ENCODE peak calls at places on chromosomes 5 and 9, in four cellular contexts. One of them, this sample, is unnamed.
A peak's percentile ranks its signal among the peaks of the same experiment; 100 is the strongest.

GRCh38 chr9:37943329-37944265 is 39.7 kb upstream of the SLC25A51 start:
- DNase-seq in PC-3: peak; percentile 84
- DNase-seq in mammary epithelial cell: peak; percentile 83
- DNase-seq in colonic mucosa: no peak
- DNase-seq in this sample: no peak

GRCh38 chr9:97830884-97831829 is 21.9 kb upstream of the FOXE1 start:
- DNase-seq in colonic mucosa: no peak
- DNase-seq in PC-3: no peak
- DNase-seq in mammary epithelial cell: no peak
- DNase-seq in this sample: no peak

GRCh38 chr5:113205807-113206206 is 229.0 kb downstream of the TSSK1B start:
- DNase-seq in colonic mucosa: no peak
- DNase-seq in PC-3: peak; percentile 29
- DNase-seq in mammary epithelial cell: no peak
- DNase-seq in this sample: peak; percentile 23

GRCh38 chr9:36251428-36251827 is 6.8 kb downstream of the GNE start:
- DNase-seq in colonic mucosa: no peak
- DNase-seq in PC-3: no peak
- DNase-seq in mammary epithelial cell: no peak
- DNase-seq in this sample: no peak

GRCh38 chr5:72160299-72160698 is 53.0 kb downstream of the MAP1B start:
- DNase-seq in mammary epithelial cell: peak; percentile 10
- DNase-seq in PC-3: no peak
- DNase-seq in colonic mucosa: no peak
- DNase-seq in this sample: no peak

GRCh38 chr9:16434522-16434921 is 435.9 kb downstream of the BNC2 start:
- DNase-seq in mammary epithelial cell: no peak
- DNase-seq in PC-3: no peak
- DNase-seq in colonic mucosa: no peak
- DNase-seq in this sample: no peak

GRCh38 chr9:127588740-127589506 is 23.2 kb upstream of the STXBP1 start:
- DNase-seq in PC-3: no peak
- DNase-seq in mammary epithelial cell: no peak
- DNase-seq in colonic mucosa: peak; percentile 55
- DNase-seq in this sample: no peak

GRCh38 chr9:19379283-19379682 is 753 bp downstream of the RPS6 start:
- DNase-seq in colonic mucosa: no peak
- DNase-seq in PC-3: no peak
- DNase-seq in mammary epithelial cell: no peak
- DNase-seq in this sample: no peak

GRCh38 chr9:86605303-86605702 is 251.1 kb upstream of the TUT7 start:
- DNase-seq in PC-3: no peak
- DNase-seq in mammary epithelial cell: no peak
- DNase-seq in colonic mucosa: no peak
- DNase-seq in this sample: no peak

GRCh38 chr5:77231470-77232138 is 21.1 kb downstream of the PDE8B start:
- DNase-seq in colonic mucosa: no peak
- DNase-seq in mammary epithelial cell: no peak
- DNase-seq in PC-3: no peak
- DNase-seq in this sample: no peak
- TF ChIP-seq CTCF in colonic mucosa: no peak
- TF ChIP-seq CTCF in mammary epithelial cell: no peak
- TF ChIP-seq CTCF in PC-3: no peak
- TF ChIP-seq CTCF in this sample: no peak

DNA sequence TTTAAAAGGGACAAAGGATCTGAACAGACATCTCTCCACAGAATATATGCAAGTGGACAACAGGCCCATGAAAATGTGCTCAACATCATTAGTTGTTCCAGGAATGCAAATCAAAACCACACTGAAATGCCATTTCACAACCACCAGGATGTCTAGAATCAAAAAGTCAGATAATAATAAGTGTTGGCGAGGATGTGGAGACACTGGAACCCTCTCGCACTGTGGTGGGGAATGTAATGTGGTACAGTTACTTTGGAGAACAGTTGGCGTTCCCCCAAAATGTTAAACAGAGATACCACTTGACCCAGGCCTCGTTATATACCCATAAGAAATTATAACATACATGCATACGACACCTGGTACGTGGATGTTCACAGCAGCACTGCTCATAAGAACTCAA is 38.6 kb downstream of the SARDH start:
- DNase-seq in PC-3: no peak
- DNase-seq in colonic mucosa: no peak
- DNase-seq in mammary epithelial cell: no peak
- DNase-seq in this sample: no peak
- H3K27me3 ChIP-seq in PC-3: no peaks in the 10 kb centered on the region
- H3K27me3 ChIP-seq in colonic mucosa: peaks cover 9% of the 10 kb centered on the region
- H3K27me3 ChIP-seq in mammary epithelial cell: peaks cover 14% of the 10 kb centered on the region
- H3K27me3 ChIP-seq in this sample: peaks cover 73% of the 10 kb centered on the region

DNA sequence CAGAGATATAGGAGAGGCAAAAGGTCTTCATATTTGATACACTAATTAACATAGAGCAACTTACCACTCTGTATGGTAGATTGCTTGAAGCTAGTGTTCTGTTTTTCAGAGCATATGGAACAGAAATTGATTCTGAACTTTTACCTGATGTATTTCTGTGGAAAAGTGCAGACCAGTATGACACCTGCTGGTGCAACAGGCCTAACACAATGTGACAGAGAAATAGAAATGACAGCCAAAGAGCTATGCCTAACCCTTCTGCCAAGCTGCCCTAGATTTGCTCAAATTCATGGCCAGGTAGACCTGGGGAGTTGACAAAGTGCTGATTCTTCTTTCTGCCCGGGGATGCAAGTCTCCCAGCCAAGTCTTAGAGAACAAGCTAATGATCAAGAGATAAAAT is 65.4 kb upstream of the RNF180 start:
- DNase-seq in colonic mucosa: no peak
- DNase-seq in PC-3: no peak
- DNase-seq in mammary epithelial cell: no peak
- DNase-seq in this sample: no peak
- TF ChIP-seq CTCF in colonic mucosa: no peak
- TF ChIP-seq CTCF in PC-3: peak; percentile 33
- TF ChIP-seq CTCF in mammary epithelial cell: no peak
- TF ChIP-seq CTCF in this sample: no peak

DNA sequence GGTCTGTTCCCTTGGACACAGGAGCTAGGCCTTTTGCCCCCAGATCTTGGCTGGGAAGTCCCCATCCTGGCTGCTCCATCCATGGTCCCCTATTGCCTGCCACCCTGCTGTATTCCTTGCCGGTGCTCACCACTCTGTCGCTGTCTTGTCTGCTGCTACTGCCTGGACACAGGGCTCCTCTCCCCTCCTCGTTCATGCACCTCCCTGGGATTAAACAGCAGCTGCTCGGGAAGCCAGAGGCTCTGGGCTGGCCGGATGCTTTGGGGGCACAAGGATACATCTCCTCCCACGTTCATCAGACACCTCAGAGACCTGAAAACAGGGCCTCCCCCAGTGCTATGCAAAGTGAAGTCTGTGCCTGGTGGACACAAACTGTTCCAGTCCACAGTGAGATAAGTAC is 110.4 kb downstream of the ZNF354C start:
- DNase-seq in mammary epithelial cell: no peak
- DNase-seq in colonic mucosa: no peak
- DNase-seq in PC-3: no peak
- DNase-seq in this sample: no peak
- H3K27me3 ChIP-seq in mammary epithelial cell: no peaks in the 10 kb centered on the region
- H3K27me3 ChIP-seq in colonic mucosa: no peaks in the 10 kb centered on the region
- H3K27me3 ChIP-seq in PC-3: peaks cover 6% of the 10 kb centered on the region
- H3K27me3 ChIP-seq in this sample: no peaks in the 10 kb centered on the region

GRCh38 chr5:145678255-145678654 is 156.9 kb downstream of the PRELID2 start:
- DNase-seq in PC-3: no peak
- DNase-seq in colonic mucosa: no peak
- DNase-seq in mammary epithelial cell: no peak
- DNase-seq in this sample: no peak

GRCh38 chr5:145681216-145681615 is 153.9 kb downstream of the PRELID2 start:
- DNase-seq in colonic mucosa: no peak
- DNase-seq in mammary epithelial cell: no peak
- DNase-seq in PC-3: no peak
- DNase-seq in this sample: no peak

GRCh38 chr5:145680744-145681143 is 154.4 kb downstream of the PRELID2 start:
- DNase-seq in PC-3: no peak
- DNase-seq in colonic mucosa: no peak
- DNase-seq in mammary epithelial cell: no peak
- DNase-seq in this sample: no peak

GRCh38 chr5:145681686-145682085 is 153.5 kb downstream of the PRELID2 start:
- DNase-seq in colonic mucosa: peak; percentile 76
- DNase-seq in mammary epithelial cell: peak; percentile 63
- DNase-seq in PC-3: peak; percentile 81
- DNase-seq in this sample: peak; percentile 28

GRCh38 chr5:145680169-145680568 is 155.0 kb downstream of the PRELID2 start:
- DNase-seq in mammary epithelial cell: no peak
- DNase-seq in colonic mucosa: no peak
- DNase-seq in PC-3: peak; percentile 28
- DNase-seq in this sample: no peak
- TF ChIP-seq CTCF in mammary epithelial cell: peak; percentile 38
- TF ChIP-seq CTCF in colonic mucosa: no peak
- TF ChIP-seq CTCF in PC-3: peak; percentile 55
- TF ChIP-seq CTCF in this sample: peak; percentile 57

GRCh38 chr9:103894184-103894583 is 199.9 kb upstream of the SMC2 start:
- DNase-seq in PC-3: no peak
- DNase-seq in mammary epithelial cell: no peak
- DNase-seq in colonic mucosa: no peak
- DNase-seq in this sample: no peak
- H3K27me3 ChIP-seq in PC-3: no peaks in the 10 kb centered on the region
- H3K27me3 ChIP-seq in mammary epithelial cell: no peaks in the 10 kb centered on the region
- H3K27me3 ChIP-seq in colonic mucosa: no peaks in the 10 kb centered on the region
- H3K27me3 ChIP-seq in this sample: no peaks in the 10 kb centered on the region

GRCh38 chr9:133538176-133538575 is 3.7 kb downstream of the ADAMTSL2 start:
- DNase-seq in mammary epithelial cell: peak; percentile 10
- DNase-seq in PC-3: no peak
- DNase-seq in colonic mucosa: no peak
- DNase-seq in this sample: no peak
- TF ChIP-seq CTCF in mammary epithelial cell: no peak
- TF ChIP-seq CTCF in PC-3: no peak
- TF ChIP-seq CTCF in colonic mucosa: no peak
- TF ChIP-seq CTCF in this sample: no peak

GRCh38 chr5:139850423-139851016 is 54.9 kb downstream of the PSD2 start:
- DNase-seq in mammary epithelial cell: no peak
- DNase-seq in colonic mucosa: no peak
- DNase-seq in PC-3: no peak
- DNase-seq in this sample: no peak
- H3K27me3 ChIP-seq in mammary epithelial cell: no peaks in the 10 kb centered on the region
- H3K27me3 ChIP-seq in colonic mucosa: peaks cover 14% of the 10 kb centered on the region
- H3K27me3 ChIP-seq in PC-3: no peaks in the 10 kb centered on the region
- H3K27me3 ChIP-seq in this sample: peaks cover 43% of the 10 kb centered on the region

This sample was measured in foreskin keratinocyte.